ENCODE peak calls at places on chromosomes 12 and 14, in four cellular contexts. U is K562, S is IMR-90, E is keratinocyte. M is an unnamed sample. For H3K9me1, the result is how much of the 10 kb centered on the place peaks cover.

GRCh38 chr12:127399451-127399850 is 867.5 kb upstream of the TMEM132C start:
- DNase-seq in U (no peak), S (no peak), E (no peak), M (no peak)

GRCh38 chr14:55930016-55930784 is 188.0 kb upstream of the PELI2 start:
- DNase-seq in U (no peak), S (no peak), E (no peak), M (no peak)

GRCh38 chr12:77954156-77954555 is 123.5 kb downstream of the NAV3 start:
- DNase-seq in U (no peak), S (peak), E (no peak), M (peak)

GRCh38 chr14:24171422-24172260 is at the start of gene REC8:
- DNase-seq in U (no peak), S (no peak), E (no peak), M (peak)

GRCh38 chr12:16036073-16036472 is 124.9 kb downstream of the DERA start:
- DNase-seq in U (no peak), S (no peak), E (no peak), M (no peak)

GRCh38 chr14:64465856-64466554 is 706 bp downstream of the AKAP5 start:
- DNase-seq in U (peak), S (peak), E (no peak), M (peak)

GRCh38 chr14:40115583-40115982 is 683.4 kb upstream of the FBXO33 start:
- DNase-seq in U (no peak), S (no peak), E (no peak), M (no peak)

GRCh38 chr12:16573652-16574077 is 32.3 kb downstream of the LMO3 start:
- DNase-seq in U (no peak), S (peak), E (no peak), M (no peak)

GRCh38 chr14:65333926-65334687 is 78.4 kb upstream of the FUT8 start:
- DNase-seq in U (no peak), S (peak), E (no peak), M (no peak)

GRCh38 chr14:90452366-90452765 is 55.5 kb downstream of the CALM1 start:
- DNase-seq in U (no peak), S (no peak), E (no peak), M (no peak)

GRCh38 chr14:49634547-49635334 is at the start of gene DNAAF2:
- DNase-seq in U (peak), S (peak), E (no peak), M (peak)

GRCh38 chr12:52687527-52688385 is 7.5 kb upstream of the KRT1 start:
- DNase-seq in U (no peak), S (no peak), E (peak), M (no peak)

GRCh38 chr12:1034243-1034642 is 43.2 kb downstream of the ERC1 start:
- DNase-seq in U (no peak), S (no peak), E (no peak), M (no peak)
- H3K9me1 ChIP-seq in U (under half), S (under half), E (under half), M (under half)

DNA sequence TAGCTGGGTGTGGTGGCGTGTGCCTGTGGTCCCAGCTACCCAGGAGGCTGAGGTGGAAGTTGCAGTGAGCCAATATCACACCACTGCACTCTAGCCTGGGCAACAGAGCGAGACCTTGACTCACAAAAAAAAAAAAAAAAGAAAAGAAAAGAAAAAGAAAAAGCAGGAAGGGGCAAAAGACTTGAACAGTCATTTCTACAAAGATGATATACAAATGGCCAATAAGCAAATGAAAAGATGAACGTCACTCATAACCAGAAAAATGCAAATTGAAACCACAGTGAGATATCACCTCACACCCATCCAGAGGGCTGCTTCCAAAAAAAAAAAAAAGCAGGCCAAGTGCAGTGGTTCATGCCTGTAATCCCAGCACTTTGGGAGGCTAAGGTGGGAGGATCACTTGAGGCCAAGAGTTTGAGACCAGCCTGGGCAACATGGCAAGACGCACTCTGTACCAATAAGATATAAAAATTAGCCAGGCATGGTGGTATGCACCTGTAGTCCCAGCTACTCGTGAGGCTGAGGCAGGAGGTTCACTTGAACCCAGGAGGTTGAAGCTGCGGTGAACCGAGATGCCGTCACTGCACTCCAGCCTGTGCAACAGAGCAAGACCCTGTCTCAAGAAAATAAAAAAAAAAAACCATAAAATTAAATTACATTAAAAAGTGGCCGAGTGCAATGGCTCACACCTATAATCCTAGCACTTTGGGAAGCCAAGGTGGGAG is 20.5 kb downstream of the UBC start:
- DNase-seq in U (no peak), S (no peak), E (no peak), M (no peak)
- H3K9me1 ChIP-seq in U (under half), S (under half), E (under half), M (under half)

GRCh38 chr12:89453121-89453520 is 71.5 kb downstream of the GALNT4 start:
- DNase-seq in U (no peak), S (no peak), E (no peak), M (no peak)

GRCh38 chr12:89451876-89452275 is 72.7 kb downstream of the GALNT4 start:
- DNase-seq in U (no peak), S (peak), E (no peak), M (peak)

GRCh38 chr12:89454080-89454848 is 70.3 kb downstream of the GALNT4 start:
- DNase-seq in U (no peak), S (no peak), E (no peak), M (peak)

GRCh38 chr12:89450922-89451321 is 73.7 kb downstream of the GALNT4 start:
- DNase-seq in U (no peak), S (peak), E (no peak), M (peak)

DNA sequence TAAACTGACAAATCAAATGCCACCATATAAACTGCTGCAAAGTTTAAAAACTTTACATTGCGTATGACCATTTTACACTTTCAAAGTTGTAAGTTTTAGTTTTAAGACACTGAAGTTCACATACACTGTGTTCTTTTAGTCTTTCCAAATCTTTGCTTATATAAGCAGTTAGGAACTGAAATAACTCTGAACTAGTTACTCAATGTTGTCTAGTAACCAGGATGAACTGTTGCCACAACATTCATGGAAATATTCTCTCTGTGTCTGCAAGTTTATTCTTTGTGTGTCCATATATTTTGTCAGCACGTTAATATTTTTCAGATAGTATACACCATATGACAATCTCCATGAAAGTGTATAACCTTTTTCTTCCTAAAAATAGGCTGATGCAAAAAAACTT is 71.0 kb downstream of the GALNT4 start:
- DNase-seq in U (no peak), S (peak), E (no peak), M (peak)
- H3K9me1 ChIP-seq in U (under half), S (under half), E (under half), M (under half)

GRCh38 chr12:122527478-122527944 is 462 bp downstream of the KNTC1 start:
- DNase-seq in U (peak), S (peak), E (no peak), M (peak)

GRCh38 chr12:122528992-122529391 is 1.9 kb downstream of the KNTC1 start:
- DNase-seq in U (no peak), S (no peak), E (no peak), M (no peak)

GRCh38 chr12:122526683-122527477 is at the start of the genes KNTC1 and RSRC2:
- DNase-seq in U (peak), S (peak), E (peak), M (peak)

GRCh38 chr12:122523846-122524718 is 2.7 kb downstream of the RSRC2 start:
- DNase-seq in U (no peak), S (peak), E (no peak), M (no peak)

DNA sequence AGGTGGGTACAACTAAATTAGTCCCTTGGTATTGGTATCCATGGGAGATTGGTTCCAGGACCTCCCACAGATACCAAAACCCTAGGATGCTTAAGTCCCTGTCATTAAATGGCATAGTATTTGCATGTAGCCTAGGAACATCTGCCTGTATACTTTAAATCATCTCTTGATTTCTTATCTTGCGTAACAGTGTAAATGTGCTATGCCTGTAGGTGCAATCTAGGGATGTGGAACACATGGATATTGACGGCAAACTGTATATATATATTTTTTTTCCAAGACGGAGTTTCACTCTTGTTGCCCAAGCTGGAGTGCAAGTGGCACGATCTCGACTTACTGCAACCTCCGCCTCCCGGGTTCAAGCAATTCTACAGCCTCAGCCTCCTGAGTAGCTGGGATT is 1.5 kb downstream of the KNTC1 start:
- DNase-seq in U (no peak), S (no peak), E (no peak), M (no peak)
- H3K9me1 ChIP-seq in U (under half), S (under half), E (under half), M (under half)